ENCODE peak calls at places on chromosome 6, in four cellular contexts. W is neural progenitor cell, R is left ventricle myocardium inferior, P is right lobe of liver. E is an unnamed sample.

GRCh38 chr6:156776470-156776840 is 723 bp upstream of the ARID1B start:
- DNase-seq in W (no peak), R (no peak), P (no peak), E (peak)

GRCh38 chr6:13327691-13328075 is 654 bp downstream of the TBC1D7 start:
- DNase-seq in W (peak), R (no peak), P (no peak), E (no peak)

GRCh38 chr6:11761744-11762620 is 16.6 kb downstream of the ADTRP start:
- DNase-seq in W (no peak), R (no peak), P (no peak), E (no peak)

GRCh38 chr6:130420911-130421310 is 55.1 kb downstream of the TMEM200A start:
- DNase-seq in W (no peak), R (no peak), P (no peak), E (no peak)

GRCh38 chr6:127267742-127268588 is 1.3 kb downstream of the RNF146 start:
- DNase-seq in W (peak), R (no peak), P (no peak), E (peak)

GRCh38 chr6:136226027-136226673 is 24.0 kb downstream of the MTFR2 start:
- DNase-seq in W (peak), R (peak), P (peak), E (peak)

GRCh38 chr6:131949909-131950766 is 1.0 kb downstream of the CCN2 start:
- DNase-seq in W (peak), R (peak), P (peak), E (peak)

GRCh38 chr6:151317206-151317994 is 74.0 kb downstream of the ZBTB2 start:
- DNase-seq in W (no peak), R (no peak), P (no peak), E (no peak)

GRCh38 chr6:20173833-20174796 is 38.2 kb downstream of the MBOAT1 start:
- DNase-seq in W (no peak), R (no peak), P (no peak), E (no peak)

GRCh38 chr6:1105833-1106400 is 206.0 kb upstream of the FOXQ1 start:
- DNase-seq in W (no peak), R (no peak), P (no peak), E (no peak)

GRCh38 chr6:123042412-123042811 is 46.4 kb downstream of the CLVS2 start:
- DNase-seq in W (no peak), R (no peak), P (no peak), E (no peak)

GRCh38 chr6:85641916-85642773 is 541 bp downstream of the SYNCRIP start:
- DNase-seq in W (peak), R (peak), P (peak), E (peak)

GRCh38 chr6:37874726-37875125 is 55.2 kb downstream of the ZFAND3 start:
- DNase-seq in W (no peak), R (no peak), P (no peak), E (no peak)

GRCh38 chr6:116087437-116088027 is 13.1 kb upstream of the NT5DC1 start:
- DNase-seq in W (no peak), R (no peak), P (no peak), E (no peak)

GRCh38 chr6:15378864-15379263 is 133.0 kb downstream of the JARID2 start:
- DNase-seq in W (no peak), R (no peak), P (no peak), E (no peak)

GRCh38 chr6:108558372-108559096 is 2.2 kb upstream of the FOXO3 start:
- DNase-seq in W (peak), R (peak), P (peak), E (peak)

GRCh38 chr6:133130863-133131262 is 110.3 kb upstream of the EYA4 start:
- DNase-seq in W (no peak), R (peak), P (no peak), E (peak)

GRCh38 chr6:21522007-21522758 is 71.4 kb upstream of the SOX4 start:
- DNase-seq in W (no peak), R (no peak), P (no peak), E (no peak)

GRCh38 chr6:138162104-138162946 is 586 bp downstream of the ARFGEF3 start:
- DNase-seq in W (peak), R (no peak), P (no peak), E (peak)

GRCh38 chr6:149840345-149841075 is 23.6 kb downstream of the LRP11 start:
- DNase-seq in W (peak), R (peak), P (peak), E (peak)

GRCh38 chr6:41247288-41247865 is 19.2 kb downstream of the TREML4 start:
- DNase-seq in W (no peak), R (no peak), P (no peak), E (no peak)

GRCh38 chr6:38034269-38034914 is 214.9 kb downstream of the ZFAND3 start:
- DNase-seq in W (peak), R (no peak), P (no peak), E (no peak)

GRCh38 chr6:8195040-8195713 is 92.8 kb upstream of the EEF1E1 start:
- DNase-seq in W (peak), R (no peak), P (no peak), E (no peak)

GRCh38 chr6:115441671-115442070 is 619.0 kb downstream of the FRK start:
- DNase-seq in W (no peak), R (no peak), P (no peak), E (no peak)

GRCh38 chr6:157644043-157644810 is 178.8 kb upstream of the SNX9 start:
- DNase-seq in W (no peak), R (no peak), P (no peak), E (no peak)

GRCh38 chr6:2817778-2818443 is 23.8 kb downstream of the SERPINB1 start:
- DNase-seq in W (no peak), R (no peak), P (no peak), E (no peak)

GRCh38 chr6:116535109-116535508 is 10.4 kb downstream of the TRAPPC3L start:
- DNase-seq in W (no peak), R (no peak), P (no peak), E (no peak)

GRCh38 chr6:70790483-70790882 is 122.8 kb downstream of the SMAP1 start:
- DNase-seq in W (no peak), R (no peak), P (no peak), E (no peak)

GRCh38 chr6:55922406-55922805 is 47.0 kb upstream of the BMP5 start:
- DNase-seq in W (no peak), R (no peak), P (no peak), E (no peak)

GRCh38 chr6:55919909-55920308 is 44.5 kb upstream of the BMP5 start:
- DNase-seq in W (no peak), R (no peak), P (no peak), E (no peak)

GRCh38 chr6:55916188-55916587 is 40.8 kb upstream of the BMP5 start:
- DNase-seq in W (no peak), R (no peak), P (no peak), E (no peak)

GRCh38 chr6:55917756-55918415 is 42.5 kb upstream of the BMP5 start:
- DNase-seq in W (no peak), R (no peak), P (no peak), E (no peak)

GRCh38 chr6:55918639-55919038 is 43.2 kb upstream of the BMP5 start:
- DNase-seq in W (no peak), R (no peak), P (no peak), E (no peak)
- H3K27ac ChIP-seq in W (no peak), R (no peak), P (no peak), E (no peak)

DNA sequence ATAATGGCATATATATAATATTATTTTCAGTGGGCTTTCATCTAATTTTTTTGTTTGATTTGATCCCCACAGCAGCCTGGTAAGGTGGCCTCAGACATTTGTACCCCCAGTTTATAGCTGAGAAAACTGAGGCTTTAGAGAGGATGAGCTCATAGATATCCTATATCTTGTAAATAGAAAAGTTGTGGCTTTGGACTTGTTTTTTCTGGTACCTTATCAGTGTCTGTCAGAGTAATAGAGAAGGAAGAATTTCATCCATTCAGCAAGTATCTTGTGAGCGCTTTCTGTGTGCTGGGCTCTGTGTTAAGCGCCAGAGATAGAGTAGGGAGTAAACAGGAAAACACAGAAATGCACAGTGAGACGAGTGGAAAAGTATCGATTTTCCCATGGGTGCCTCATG is 27.9 kb downstream of the TAF11 start:
- DNase-seq in W (no peak), R (no peak), P (no peak), E (no peak)
- H3K27ac ChIP-seq in W (no peak), R (no peak), P (no peak), E (no peak)

GRCh38 chr6:45967363-45967762 is 48.3 kb downstream of the CLIC5 start:
- DNase-seq in W (no peak), R (no peak), P (no peak), E (no peak)

GRCh38 chr6:45971287-45971686 is 44.4 kb downstream of the CLIC5 start:
- DNase-seq in W (no peak), R (no peak), P (no peak), E (no peak)

GRCh38 chr6:45970326-45970725 is 45.3 kb downstream of the CLIC5 start:
- DNase-seq in W (no peak), R (no peak), P (no peak), E (no peak)

GRCh38 chr6:45969026-45969425 is 46.6 kb downstream of the CLIC5 start:
- DNase-seq in W (no peak), R (no peak), P (no peak), E (no peak)

GRCh38 chr6:45969883-45970282 is 45.8 kb downstream of the CLIC5 start:
- DNase-seq in W (no peak), R (no peak), P (no peak), E (no peak)
- H3K27ac ChIP-seq in W (no peak), R (peak), P (no peak), E (no peak)

DNA sequence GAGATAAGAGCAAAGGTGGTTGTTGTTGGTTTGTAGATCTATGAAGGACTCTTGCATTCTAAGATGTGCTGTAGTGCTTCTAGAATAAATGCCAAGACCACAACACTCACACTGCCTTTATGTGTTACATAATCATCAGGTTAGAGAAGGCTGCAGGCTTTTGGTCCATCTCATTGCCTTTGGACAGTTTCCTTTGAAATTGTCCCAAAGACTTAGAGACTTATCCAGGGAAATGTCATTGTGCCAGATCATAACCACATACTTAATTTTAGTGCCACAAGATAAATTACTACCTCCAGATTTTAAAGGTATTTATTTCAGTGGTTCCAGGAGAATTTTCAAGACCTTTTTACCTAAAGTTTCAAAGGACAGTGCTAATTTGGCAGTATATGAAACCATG is 666.6 kb upstream of the CITED2 start:
- DNase-seq in W (no peak), R (no peak), P (no peak), E (no peak)
- H3K27ac ChIP-seq in W (no peak), R (no peak), P (no peak), E (no peak)

DNA sequence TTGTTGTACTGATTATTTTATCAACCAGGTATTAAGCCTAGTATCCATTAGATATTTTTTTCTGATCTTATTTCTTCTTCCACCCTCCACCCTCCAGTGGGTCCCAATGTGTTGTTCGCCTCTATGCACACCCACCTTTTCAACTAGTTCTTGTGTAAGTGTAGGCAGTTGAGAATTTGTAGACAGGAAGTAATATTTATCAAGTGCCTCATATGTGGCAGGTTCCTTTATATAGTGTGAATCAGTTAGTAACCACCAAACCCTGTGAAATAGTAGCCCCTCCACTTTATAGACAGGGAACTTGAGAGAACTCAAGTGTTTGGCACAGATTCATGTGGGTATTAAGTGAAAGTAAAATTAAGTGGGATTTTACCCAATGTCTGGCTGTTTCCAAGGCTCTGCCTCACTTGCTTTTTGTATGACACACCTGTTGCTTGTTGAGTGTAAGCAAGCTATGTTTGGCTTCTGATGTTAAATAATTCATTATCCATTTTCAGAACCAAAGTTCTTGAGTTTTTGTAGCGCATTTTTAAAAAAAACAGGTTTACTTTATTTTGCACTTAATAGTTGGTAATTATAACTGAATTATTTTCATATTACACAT is 24.7 kb downstream of the AFDN start:
- DNase-seq in W (no peak), R (no peak), P (no peak), E (no peak)
- H3K27ac ChIP-seq in W (no peak), R (no peak), P (no peak), E (peak)

GRCh38 chr6:10613077-10613476 is 81.3 kb downstream of the C6orf52 start:
- DNase-seq in W (no peak), R (no peak), P (no peak), E (no peak)
- H3K27ac ChIP-seq in W (no peak), R (peak), P (no peak), E (no peak)

GRCh38 chr6:17280138-17280537 is 1.0 kb upstream of the RBM24 start:
- DNase-seq in W (no peak), R (no peak), P (no peak), E (no peak)

GRCh38 chr6:17281497-17282481 is 628 bp downstream of the RBM24 start:
- DNase-seq in W (peak), R (no peak), P (peak), E (peak)

GRCh38 chr6:17280552-17281090 is 540 bp upstream of the RBM24 start:
- DNase-seq in W (peak), R (peak), P (peak), E (peak)

GRCh38 chr6:17281100-17281496 is at the start of gene RBM24:
- DNase-seq in W (peak), R (peak), P (peak), E (peak)

GRCh38 chr6:17283074-17283473 is 1.9 kb downstream of the RBM24 start:
- DNase-seq in W (no peak), R (no peak), P (no peak), E (no peak)
- H3K27ac ChIP-seq in W (no peak), R (peak), P (no peak), E (no peak)

GRCh38 chr6:36757943-36758508 is 60.4 kb downstream of the RAB44 start:
- DNase-seq in W (no peak), R (no peak), P (no peak), E (no peak)

GRCh38 chr6:36758516-36759176 is 61.0 kb downstream of the RAB44 start:
- DNase-seq in W (no peak), R (no peak), P (no peak), E (peak)

GRCh38 chr6:36762123-36762522 is 64.5 kb downstream of the RAB44 start:
- DNase-seq in W (no peak), R (no peak), P (no peak), E (no peak)

GRCh38 chr6:36759177-36759757 is 61.6 kb downstream of the RAB44 start:
- DNase-seq in W (peak), R (peak), P (peak), E (peak)

DNA sequence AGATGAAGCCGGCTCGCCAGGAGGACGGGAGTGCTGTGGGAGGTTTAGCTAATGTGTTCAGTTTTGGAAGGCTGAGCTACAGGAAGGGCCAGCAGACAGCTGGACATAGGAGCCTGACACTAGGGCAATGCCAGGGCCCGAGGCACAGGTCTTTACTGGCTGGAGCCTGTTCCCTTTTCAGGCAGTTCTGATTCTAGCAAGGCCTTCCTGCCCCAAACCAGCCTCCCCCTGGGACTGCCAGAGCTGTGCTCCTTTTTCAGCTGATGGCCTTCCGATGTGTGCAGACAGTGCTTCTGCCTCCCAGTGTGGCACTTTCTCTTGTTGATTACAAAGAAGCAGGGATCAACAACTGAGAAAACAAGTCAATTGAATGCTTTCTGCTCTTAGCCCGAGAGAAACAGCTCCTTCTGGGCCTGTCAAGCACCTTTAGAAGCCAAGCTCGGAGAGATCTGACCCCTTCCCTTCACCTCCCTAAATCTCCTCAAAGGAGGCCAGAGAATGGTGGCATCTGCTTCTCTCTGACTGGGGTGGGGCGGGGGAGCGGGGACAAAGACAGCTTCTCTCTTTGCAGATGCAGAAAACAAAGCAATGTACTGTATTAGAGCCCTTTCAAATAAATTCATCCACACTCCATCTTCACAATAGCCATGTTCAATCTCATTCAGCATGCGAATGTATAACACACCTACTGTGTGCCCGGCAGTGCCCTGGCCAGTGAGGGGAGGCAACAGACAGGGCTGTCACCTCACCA is 63.2 kb downstream of the RAB44 start:
- DNase-seq in W (no peak), R (no peak), P (no peak), E (no peak)
- H3K27ac ChIP-seq in W (peak), R (no peak), P (no peak), E (no peak)

E was measured in body of pancreas.